ENCODE peak calls at places on chromosome 14, in eight cellular contexts. Y is ascending aorta, T is GM12865, R is fibroblast of mammary gland, J is cardiac muscle cell, Q is astrocyte of the spinal cord, V is upper lobe of right lung, W is ovary. H is an unnamed sample.

GRCh38 chr14:103535081-103535890 is 6.3 kb downstream of the TRMT61A start:
- DNase-seq in Y (no peak), T (no peak), R (no peak), J (no peak), Q (no peak), V (no peak), W (no peak), H (no peak)

GRCh38 chr14:32110200-32110896 is 33.2 kb downstream of the ARHGAP5 start:
- DNase-seq in Y (no peak), T (no peak), R (no peak), J (no peak), Q (no peak), V (no peak), W (no peak), H (no peak)

GRCh38 chr14:25908707-25909106 is 689.1 kb downstream of the NOVA1 start:
- DNase-seq in Y (no peak), T (no peak), R (no peak), J (no peak), Q (no peak), V (no peak), W (no peak), H (no peak)

GRCh38 chr14:92534863-92535654 is 21.5 kb downstream of the RIN3 start:
- DNase-seq in Y (no peak), T (no peak), R (no peak), J (no peak), Q (no peak), V (peak; percentile 32), W (no peak), H (no peak)

GRCh38 chr14:33655421-33655820 is 295.5 kb downstream of the EGLN3 start:
- DNase-seq in Y (no peak), T (no peak), R (no peak), J (no peak), Q (no peak), V (no peak), W (no peak), H (no peak)

GRCh38 chr14:92475451-92476187 is 38.0 kb upstream of the RIN3 start:
- DNase-seq in Y (no peak), T (no peak), R (peak; percentile 85), J (no peak), Q (no peak), V (peak; percentile 80), W (peak; percentile 66), H (no peak)

GRCh38 chr14:64289571-64289970 is 4.6 kb downstream of the ESR2 start:
- DNase-seq in Y (no peak), T (no peak), R (no peak), J (no peak), Q (no peak), V (no peak), W (no peak), H (no peak)

GRCh38 chr14:20302042-20302761 is 3.5 kb downstream of the TTC5 start:
- DNase-seq in Y (no peak), T (peak; percentile 10), R (peak; percentile 35), J (no peak), Q (peak; percentile 46), V (no peak), W (no peak), H (no peak)

GRCh38 chr14:65957631-65958205 is 528.5 kb upstream of the CCDC196 start:
- DNase-seq in Y (no peak), T (no peak), R (no peak), J (no peak), Q (no peak), V (no peak), W (no peak), H (no peak)

GRCh38 chr14:23550827-23551265 is 719 bp downstream of the ZFHX2 start:
- DNase-seq in Y (no peak), T (no peak), R (no peak), J (no peak), Q (no peak), V (peak; percentile 76), W (no peak), H (no peak)

GRCh38 chr14:95256776-95257060 is 63.0 kb downstream of the CLMN start:
- DNase-seq in Y (no peak), T (no peak), R (no peak), J (no peak), Q (no peak), V (no peak), W (no peak), H (no peak)

GRCh38 chr14:54209501-54210231 is 187.1 kb upstream of the CDKN3 start:
- DNase-seq in Y (no peak), T (no peak), R (peak; percentile 44), J (no peak), Q (peak; percentile 66), V (no peak), W (no peak), H (peak; percentile 46)

GRCh38 chr14:21721504-21721903 is 47.9 kb upstream of the OR4E1 start:
- DNase-seq in Y (no peak), T (no peak), R (no peak), J (no peak), Q (no peak), V (no peak), W (no peak), H (no peak)

GRCh38 chr14:99425272-99425681 is 55.4 kb downstream of the SETD3 start:
- DNase-seq in Y (no peak), T (no peak), R (no peak), J (no peak), Q (no peak), V (peak; percentile 92), W (no peak), H (no peak)

GRCh38 chr14:72610831-72611200 is 283.1 kb downstream of the DPF3 start:
- DNase-seq in Y (no peak), T (no peak), R (no peak), J (no peak), Q (no peak), V (no peak), W (no peak), H (no peak)

GRCh38 chr14:91252901-91253794 is 8.6 kb upstream of the GPR68 start:
- DNase-seq in Y (no peak), T (peak; percentile 34), R (no peak), J (peak; percentile 55), Q (no peak), V (peak; percentile 80), W (peak; percentile 69), H (no peak)

GRCh38 chr14:104290058-104290667 is 151.8 kb downstream of the KIF26A start:
- DNase-seq in Y (no peak), T (no peak), R (no peak), J (no peak), Q (no peak), V (peak; percentile 28), W (peak; percentile 21), H (no peak)

GRCh38 chr14:80784824-80785223 is 156.7 kb downstream of the CEP128 start:
- DNase-seq in Y (no peak), T (no peak), R (peak; percentile 35), J (no peak), Q (no peak), V (no peak), W (no peak), H (no peak)

GRCh38 chr14:85195872-85196477 is 334.0 kb upstream of the FLRT2 start:
- DNase-seq in Y (no peak), T (no peak), R (peak; percentile 32), J (no peak), Q (no peak), V (no peak), W (no peak), H (no peak)
- TF ChIP-seq CTCF in Y (peak; percentile 45), T (peak; percentile 6), R (peak; percentile 74), J (peak; percentile 66), Q (peak; percentile 58), V (peak; percentile 47), W (no peak), H (peak; percentile 65)

DNA sequence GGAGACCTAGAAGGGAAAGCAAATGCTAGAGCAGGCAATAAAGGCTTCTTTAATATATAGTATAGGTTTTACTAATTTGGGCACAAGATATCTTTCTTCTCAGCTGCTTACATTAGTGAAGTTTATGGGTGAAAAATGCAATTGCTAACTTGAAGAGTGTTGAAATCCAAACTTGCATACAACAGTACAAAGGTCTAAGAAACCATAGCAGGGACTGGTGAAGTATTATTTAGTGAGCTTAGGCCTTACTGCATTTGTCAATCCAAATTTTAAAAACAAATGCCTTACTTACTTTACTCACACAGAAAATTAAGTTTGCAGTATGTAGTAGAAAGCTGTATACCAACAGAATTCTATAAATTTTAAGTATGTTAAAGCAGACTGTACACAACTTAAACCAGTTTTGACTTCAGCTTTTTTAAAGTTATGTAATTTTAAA is 1.4 kb upstream of the AP4S1 start:
- DNase-seq in Y (no peak), T (no peak), R (no peak), J (no peak), Q (no peak), V (no peak), W (no peak), H (no peak)
- H3K4me3 ChIP-seq in Y (peak overlapping the region; percentile 100), T (peak overlapping the region; percentile 90), R (peak overlapping the region; percentile 12), J (peak overlapping the region; percentile 94), Q (peak overlapping the region; percentile 63), V (peak overlapping the region; percentile 78), W (peak overlapping the region; percentile 99), H (peak overlapping the region; percentile 79)

GRCh38 chr14:77125275-77126073 is 16.1 kb downstream of the ZDHHC22 start:
- DNase-seq in Y (no peak), T (no peak), R (no peak), J (no peak), Q (no peak), V (no peak), W (no peak), H (no peak)
- TF ChIP-seq CTCF in Y (no peak), T (no peak), R (no peak), J (no peak), Q (no peak), V (no peak), W (no peak), H (peak; percentile 1)

DNA sequence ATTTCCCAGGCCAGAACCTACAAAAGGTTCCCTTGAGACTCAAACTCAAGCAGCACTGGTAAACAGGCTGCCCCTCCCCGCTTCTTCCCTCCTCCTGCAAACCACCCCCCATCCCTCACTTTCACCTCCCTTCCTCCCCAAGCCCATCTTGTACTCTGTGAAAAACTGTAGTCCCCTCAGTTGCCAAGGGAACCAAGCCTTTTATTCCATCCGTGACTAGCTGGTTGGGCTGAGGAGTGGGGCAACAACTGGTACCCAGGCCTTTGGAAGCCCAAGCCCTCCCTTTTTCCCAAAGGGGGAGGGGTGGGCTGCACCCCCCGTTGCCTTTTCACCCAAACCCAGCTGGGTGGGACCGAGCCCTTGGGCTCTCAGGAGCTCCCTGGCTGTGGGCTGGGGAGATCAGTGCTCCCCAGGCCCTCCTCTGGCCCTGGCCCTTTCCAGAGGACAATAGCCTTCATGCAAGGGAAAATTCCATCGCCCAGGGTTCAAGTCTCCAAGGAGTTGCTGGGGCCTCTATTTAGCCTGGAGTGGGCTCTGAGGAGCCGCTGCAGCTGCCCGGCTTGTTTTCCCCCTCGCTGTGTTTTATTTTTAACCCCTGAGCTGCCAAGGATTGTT is 61.9 kb downstream of the ZFP36L1 start:
- DNase-seq in Y (no peak), T (no peak), R (no peak), J (no peak), Q (no peak), V (no peak), W (no peak), H (no peak)
- H3K4me3 ChIP-seq in Y (no peak overlapping the region), T (no peak overlapping the region), R (no peak overlapping the region), J (no peak overlapping the region), Q (no peak overlapping the region), V (no peak overlapping the region), W (no peak overlapping the region), H (no peak overlapping the region)